ENCODE peak calls at places on chromosomes 7 and 10, in ten cellular contexts. One of them, this sample, is unnamed.

GRCh38 chr7:115097175-115097671 is 175.3 kb downstream of the MDFIC start:
- DNase-seq in dorsolateral prefrontal cortex: no peak
- DNase-seq in GM12878: no peak
- DNase-seq in brain microvascular endothelial cell: peak
- DNase-seq in left ventricle myocardium inferior: no peak
- DNase-seq in small intestine: no peak
- DNase-seq in lung: no peak
- DNase-seq in heart right ventricle: no peak
- DNase-seq in neuronal stem cell: no peak
- DNase-seq in CD4-positive, CD25-positive, alpha-beta regulatory T cell: no peak
- DNase-seq in this sample: no peak

GRCh38 chr10:49347827-49348226 is 48.1 kb downstream of the DRGX start:
- DNase-seq in dorsolateral prefrontal cortex: no peak
- DNase-seq in GM12878: no peak
- DNase-seq in brain microvascular endothelial cell: no peak
- DNase-seq in left ventricle myocardium inferior: no peak
- DNase-seq in small intestine: no peak
- DNase-seq in lung: peak
- DNase-seq in heart right ventricle: no peak
- DNase-seq in neuronal stem cell: no peak
- DNase-seq in CD4-positive, CD25-positive, alpha-beta regulatory T cell: no peak
- DNase-seq in this sample: no peak

GRCh38 chr10:89887830-89888229 is 186.4 kb downstream of the KIF20B start:
- DNase-seq in dorsolateral prefrontal cortex: no peak
- DNase-seq in GM12878: no peak
- DNase-seq in brain microvascular endothelial cell: no peak
- DNase-seq in left ventricle myocardium inferior: no peak
- DNase-seq in small intestine: no peak
- DNase-seq in lung: no peak
- DNase-seq in heart right ventricle: no peak
- DNase-seq in neuronal stem cell: no peak
- DNase-seq in CD4-positive, CD25-positive, alpha-beta regulatory T cell: no peak
- DNase-seq in this sample: no peak

GRCh38 chr10:79299397-79300370 is 47.6 kb upstream of the PPIF start:
- DNase-seq in dorsolateral prefrontal cortex: no peak
- DNase-seq in GM12878: no peak
- DNase-seq in brain microvascular endothelial cell: peak
- DNase-seq in left ventricle myocardium inferior: no peak
- DNase-seq in small intestine: no peak
- DNase-seq in lung: no peak
- DNase-seq in heart right ventricle: no peak
- DNase-seq in neuronal stem cell: no peak
- DNase-seq in CD4-positive, CD25-positive, alpha-beta regulatory T cell: no peak
- DNase-seq in this sample: no peak

GRCh38 chr10:89975716-89976243 is 274.4 kb downstream of the KIF20B start:
- DNase-seq in dorsolateral prefrontal cortex: no peak
- DNase-seq in GM12878: no peak
- DNase-seq in brain microvascular endothelial cell: no peak
- DNase-seq in left ventricle myocardium inferior: no peak
- DNase-seq in small intestine: no peak
- DNase-seq in lung: no peak
- DNase-seq in heart right ventricle: no peak
- DNase-seq in neuronal stem cell: no peak
- DNase-seq in CD4-positive, CD25-positive, alpha-beta regulatory T cell: no peak
- DNase-seq in this sample: no peak

GRCh38 chr10:120944586-120945125 is 93.5 kb downstream of the WDR11 start:
- DNase-seq in dorsolateral prefrontal cortex: no peak
- DNase-seq in GM12878: no peak
- DNase-seq in brain microvascular endothelial cell: no peak
- DNase-seq in left ventricle myocardium inferior: no peak
- DNase-seq in small intestine: no peak
- DNase-seq in lung: no peak
- DNase-seq in heart right ventricle: no peak
- DNase-seq in neuronal stem cell: no peak
- DNase-seq in CD4-positive, CD25-positive, alpha-beta regulatory T cell: no peak
- DNase-seq in this sample: no peak

GRCh38 chr10:36504752-36505151 is 620.6 kb upstream of the ANKRD30A start:
- DNase-seq in dorsolateral prefrontal cortex: no peak
- DNase-seq in GM12878: no peak
- DNase-seq in brain microvascular endothelial cell: no peak
- DNase-seq in left ventricle myocardium inferior: no peak
- DNase-seq in small intestine: no peak
- DNase-seq in lung: no peak
- DNase-seq in heart right ventricle: no peak
- DNase-seq in neuronal stem cell: no peak
- DNase-seq in CD4-positive, CD25-positive, alpha-beta regulatory T cell: no peak
- DNase-seq in this sample: no peak

GRCh38 chr10:132776186-132776585 is 9.8 kb downstream of the NKX6-2 start:
- DNase-seq in dorsolateral prefrontal cortex: no peak
- DNase-seq in GM12878: no peak
- DNase-seq in brain microvascular endothelial cell: no peak
- DNase-seq in left ventricle myocardium inferior: no peak
- DNase-seq in small intestine: no peak
- DNase-seq in lung: no peak
- DNase-seq in heart right ventricle: no peak
- DNase-seq in neuronal stem cell: no peak
- DNase-seq in CD4-positive, CD25-positive, alpha-beta regulatory T cell: no peak
- DNase-seq in this sample: no peak

GRCh38 chr10:5813341-5814109 is at the start of gene GDI2:
- DNase-seq in dorsolateral prefrontal cortex: peak
- DNase-seq in GM12878: peak
- DNase-seq in brain microvascular endothelial cell: peak
- DNase-seq in left ventricle myocardium inferior: peak
- DNase-seq in small intestine: peak
- DNase-seq in lung: peak
- DNase-seq in heart right ventricle: peak
- DNase-seq in neuronal stem cell: peak
- DNase-seq in CD4-positive, CD25-positive, alpha-beta regulatory T cell: peak
- DNase-seq in this sample: peak

GRCh38 chr10:5817322-5818047 is 4.3 kb upstream of the GDI2 start:
- DNase-seq in dorsolateral prefrontal cortex: no peak
- DNase-seq in GM12878: peak
- DNase-seq in brain microvascular endothelial cell: no peak
- DNase-seq in left ventricle myocardium inferior: no peak
- DNase-seq in small intestine: no peak
- DNase-seq in lung: no peak
- DNase-seq in heart right ventricle: no peak
- DNase-seq in neuronal stem cell: no peak
- DNase-seq in CD4-positive, CD25-positive, alpha-beta regulatory T cell: no peak
- DNase-seq in this sample: peak

GRCh38 chr10:5814110-5815107 is 1.2 kb upstream of the GDI2 start:
- DNase-seq in dorsolateral prefrontal cortex: no peak
- DNase-seq in GM12878: no peak
- DNase-seq in brain microvascular endothelial cell: peak
- DNase-seq in left ventricle myocardium inferior: no peak
- DNase-seq in small intestine: no peak
- DNase-seq in lung: no peak
- DNase-seq in heart right ventricle: no peak
- DNase-seq in neuronal stem cell: no peak
- DNase-seq in CD4-positive, CD25-positive, alpha-beta regulatory T cell: no peak
- DNase-seq in this sample: no peak

GRCh38 chr10:5818048-5818331 is 4.8 kb upstream of the GDI2 start:
- DNase-seq in dorsolateral prefrontal cortex: no peak
- DNase-seq in GM12878: no peak
- DNase-seq in brain microvascular endothelial cell: no peak
- DNase-seq in left ventricle myocardium inferior: no peak
- DNase-seq in small intestine: no peak
- DNase-seq in lung: no peak
- DNase-seq in heart right ventricle: no peak
- DNase-seq in neuronal stem cell: no peak
- DNase-seq in CD4-positive, CD25-positive, alpha-beta regulatory T cell: no peak
- DNase-seq in this sample: no peak

DNA sequence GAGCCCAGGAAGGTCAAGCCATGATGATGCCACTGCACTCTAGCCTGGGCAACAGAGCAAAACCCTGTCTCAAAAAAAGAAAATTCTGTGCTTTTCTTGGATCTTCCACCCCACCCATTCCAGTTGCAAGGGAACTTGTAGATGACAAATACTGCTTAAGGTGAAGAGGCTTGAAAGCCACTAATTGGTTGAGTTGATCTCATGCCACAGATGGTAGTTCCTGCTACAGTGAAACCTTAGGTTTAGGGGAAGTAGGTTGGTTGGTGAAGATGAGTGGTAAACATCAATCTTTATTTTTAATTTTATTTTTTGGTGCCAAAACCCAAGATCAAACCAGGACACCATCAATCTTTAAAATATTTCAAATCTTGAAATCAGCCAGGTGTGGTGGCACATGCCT is 2.9 kb upstream of the GDI2 start:
- DNase-seq in dorsolateral prefrontal cortex: no peak
- DNase-seq in GM12878: peak
- DNase-seq in brain microvascular endothelial cell: no peak
- DNase-seq in left ventricle myocardium inferior: no peak
- DNase-seq in small intestine: no peak
- DNase-seq in lung: no peak
- DNase-seq in heart right ventricle: no peak
- DNase-seq in neuronal stem cell: no peak
- DNase-seq in CD4-positive, CD25-positive, alpha-beta regulatory T cell: no peak
- DNase-seq in this sample: no peak
- H3K27ac ChIP-seq in dorsolateral prefrontal cortex: no peak
- H3K27ac ChIP-seq in GM12878: peak
- H3K27ac ChIP-seq in brain microvascular endothelial cell: no peak
- H3K27ac ChIP-seq in left ventricle myocardium inferior: no peak
- H3K27ac ChIP-seq in small intestine: no peak
- H3K27ac ChIP-seq in lung: no peak
- H3K27ac ChIP-seq in heart right ventricle: no peak
- H3K27ac ChIP-seq in neuronal stem cell: no peak
- H3K27ac ChIP-seq in CD4-positive, CD25-positive, alpha-beta regulatory T cell: no peak
- H3K27ac ChIP-seq in this sample: no peak

DNA sequence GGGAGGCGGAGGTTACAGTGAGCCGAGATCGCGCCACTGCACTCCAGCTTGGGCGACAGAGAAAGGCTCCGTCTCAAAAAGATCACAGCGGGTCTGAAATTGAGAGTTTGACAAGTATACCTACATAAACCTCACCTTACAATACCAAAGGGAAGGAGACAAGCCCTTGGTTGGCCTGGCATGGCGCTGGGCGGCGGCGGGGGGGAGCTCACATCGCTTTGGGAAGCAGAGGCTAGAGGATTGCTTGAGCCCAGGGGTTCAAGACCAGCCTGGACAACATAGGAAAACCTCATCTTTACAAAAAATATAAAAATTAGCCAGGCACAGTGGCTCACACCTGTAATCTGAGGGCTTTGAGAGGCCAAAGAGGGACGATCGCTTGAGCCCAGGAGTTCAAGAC is 1.1 kb upstream of the ARPC1A start:
- DNase-seq in dorsolateral prefrontal cortex: no peak
- DNase-seq in GM12878: no peak
- DNase-seq in brain microvascular endothelial cell: no peak
- DNase-seq in left ventricle myocardium inferior: no peak
- DNase-seq in small intestine: no peak
- DNase-seq in lung: no peak
- DNase-seq in heart right ventricle: no peak
- DNase-seq in neuronal stem cell: no peak
- DNase-seq in CD4-positive, CD25-positive, alpha-beta regulatory T cell: no peak
- DNase-seq in this sample: no peak
- H3K4me3 ChIP-seq in dorsolateral prefrontal cortex: no peak
- H3K4me3 ChIP-seq in GM12878: peak
- H3K4me3 ChIP-seq in brain microvascular endothelial cell: peak
- H3K4me3 ChIP-seq in left ventricle myocardium inferior: peak
- H3K4me3 ChIP-seq in small intestine: no peak
- H3K4me3 ChIP-seq in lung: no peak
- H3K4me3 ChIP-seq in heart right ventricle: peak
- H3K4me3 ChIP-seq in neuronal stem cell: no peak
- H3K4me3 ChIP-seq in CD4-positive, CD25-positive, alpha-beta regulatory T cell: no peak
- H3K4me3 ChIP-seq in this sample: no peak

GRCh38 chr7:100126931-100127865 is at the start of gene MBLAC1:
- DNase-seq in dorsolateral prefrontal cortex: peak
- DNase-seq in GM12878: peak
- DNase-seq in brain microvascular endothelial cell: peak
- DNase-seq in left ventricle myocardium inferior: peak
- DNase-seq in small intestine: peak
- DNase-seq in lung: peak
- DNase-seq in heart right ventricle: peak
- DNase-seq in neuronal stem cell: peak
- DNase-seq in CD4-positive, CD25-positive, alpha-beta regulatory T cell: peak
- DNase-seq in this sample: peak

GRCh38 chr7:100122067-100122466 is 2.6 kb downstream of the CNPY4 start:
- DNase-seq in dorsolateral prefrontal cortex: no peak
- DNase-seq in GM12878: no peak
- DNase-seq in brain microvascular endothelial cell: no peak
- DNase-seq in left ventricle myocardium inferior: no peak
- DNase-seq in small intestine: peak
- DNase-seq in lung: no peak
- DNase-seq in heart right ventricle: no peak
- DNase-seq in neuronal stem cell: no peak
- DNase-seq in CD4-positive, CD25-positive, alpha-beta regulatory T cell: no peak
- DNase-seq in this sample: no peak

GRCh38 chr7:100122568-100122967 is 3.1 kb downstream of the CNPY4 start:
- DNase-seq in dorsolateral prefrontal cortex: no peak
- DNase-seq in GM12878: no peak
- DNase-seq in brain microvascular endothelial cell: no peak
- DNase-seq in left ventricle myocardium inferior: no peak
- DNase-seq in small intestine: no peak
- DNase-seq in lung: no peak
- DNase-seq in heart right ventricle: no peak
- DNase-seq in neuronal stem cell: no peak
- DNase-seq in CD4-positive, CD25-positive, alpha-beta regulatory T cell: no peak
- DNase-seq in this sample: no peak

GRCh38 chr7:100126239-100126930 is 382 bp upstream of the MBLAC1 start:
- DNase-seq in dorsolateral prefrontal cortex: no peak
- DNase-seq in GM12878: no peak
- DNase-seq in brain microvascular endothelial cell: no peak
- DNase-seq in left ventricle myocardium inferior: no peak
- DNase-seq in small intestine: no peak
- DNase-seq in lung: no peak
- DNase-seq in heart right ventricle: no peak
- DNase-seq in neuronal stem cell: no peak
- DNase-seq in CD4-positive, CD25-positive, alpha-beta regulatory T cell: no peak
- DNase-seq in this sample: no peak

GRCh38 chr7:100124301-100125229 is 2.2 kb upstream of the MBLAC1 start:
- DNase-seq in dorsolateral prefrontal cortex: no peak
- DNase-seq in GM12878: no peak
- DNase-seq in brain microvascular endothelial cell: no peak
- DNase-seq in left ventricle myocardium inferior: no peak
- DNase-seq in small intestine: peak
- DNase-seq in lung: no peak
- DNase-seq in heart right ventricle: no peak
- DNase-seq in neuronal stem cell: no peak
- DNase-seq in CD4-positive, CD25-positive, alpha-beta regulatory T cell: no peak
- DNase-seq in this sample: no peak
- H3K27ac ChIP-seq in dorsolateral prefrontal cortex: no peak
- H3K27ac ChIP-seq in GM12878: no peak
- H3K27ac ChIP-seq in brain microvascular endothelial cell: no peak
- H3K27ac ChIP-seq in left ventricle myocardium inferior: no peak
- H3K27ac ChIP-seq in small intestine: peak
- H3K27ac ChIP-seq in lung: no peak
- H3K27ac ChIP-seq in heart right ventricle: no peak
- H3K27ac ChIP-seq in neuronal stem cell: no peak
- H3K27ac ChIP-seq in CD4-positive, CD25-positive, alpha-beta regulatory T cell: no peak
- H3K27ac ChIP-seq in this sample: no peak

GRCh38 chr7:66503036-66503370 is 125.7 kb upstream of the KCTD7 start:
- DNase-seq in dorsolateral prefrontal cortex: no peak
- DNase-seq in GM12878: no peak
- DNase-seq in brain microvascular endothelial cell: no peak
- DNase-seq in left ventricle myocardium inferior: no peak
- DNase-seq in small intestine: no peak
- DNase-seq in lung: no peak
- DNase-seq in heart right ventricle: no peak
- DNase-seq in neuronal stem cell: no peak
- DNase-seq in CD4-positive, CD25-positive, alpha-beta regulatory T cell: no peak
- DNase-seq in this sample: no peak

GRCh38 chr7:66505531-66506451 is 122.9 kb upstream of the KCTD7 start:
- DNase-seq in dorsolateral prefrontal cortex: no peak
- DNase-seq in GM12878: no peak
- DNase-seq in brain microvascular endothelial cell: no peak
- DNase-seq in left ventricle myocardium inferior: no peak
- DNase-seq in small intestine: no peak
- DNase-seq in lung: no peak
- DNase-seq in heart right ventricle: no peak
- DNase-seq in neuronal stem cell: no peak
- DNase-seq in CD4-positive, CD25-positive, alpha-beta regulatory T cell: no peak
- DNase-seq in this sample: peak

GRCh38 chr7:66503551-66504031 is 125.1 kb upstream of the KCTD7 start:
- DNase-seq in dorsolateral prefrontal cortex: no peak
- DNase-seq in GM12878: no peak
- DNase-seq in brain microvascular endothelial cell: no peak
- DNase-seq in left ventricle myocardium inferior: no peak
- DNase-seq in small intestine: no peak
- DNase-seq in lung: no peak
- DNase-seq in heart right ventricle: no peak
- DNase-seq in neuronal stem cell: no peak
- DNase-seq in CD4-positive, CD25-positive, alpha-beta regulatory T cell: no peak
- DNase-seq in this sample: peak

GRCh38 chr7:66504131-66504530 is 124.5 kb upstream of the KCTD7 start:
- DNase-seq in dorsolateral prefrontal cortex: no peak
- DNase-seq in GM12878: no peak
- DNase-seq in brain microvascular endothelial cell: no peak
- DNase-seq in left ventricle myocardium inferior: no peak
- DNase-seq in small intestine: no peak
- DNase-seq in lung: no peak
- DNase-seq in heart right ventricle: no peak
- DNase-seq in neuronal stem cell: no peak
- DNase-seq in CD4-positive, CD25-positive, alpha-beta regulatory T cell: no peak
- DNase-seq in this sample: no peak

DNA sequence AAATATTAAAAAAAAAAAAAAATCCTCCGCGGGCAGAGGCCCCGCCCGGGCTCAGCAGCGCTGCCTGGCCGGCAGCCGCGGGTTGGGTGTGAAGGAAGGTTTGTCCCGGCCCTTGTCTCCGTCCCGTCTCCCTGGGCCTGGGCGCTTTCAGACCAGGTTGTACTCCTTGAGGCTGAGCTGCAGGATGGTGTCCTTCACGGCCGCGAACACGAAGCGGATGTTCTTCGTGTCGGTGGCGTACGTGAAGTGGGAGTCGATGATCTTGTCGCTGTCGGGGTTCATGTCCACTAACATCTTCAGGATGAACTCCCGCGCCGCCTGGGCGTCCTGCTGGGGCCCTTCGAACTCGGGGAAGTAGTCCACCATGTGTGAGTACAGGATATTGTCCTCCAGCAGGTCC is 123.7 kb upstream of the KCTD7 start:
- DNase-seq in dorsolateral prefrontal cortex: no peak
- DNase-seq in GM12878: no peak
- DNase-seq in brain microvascular endothelial cell: no peak
- DNase-seq in left ventricle myocardium inferior: no peak
- DNase-seq in small intestine: no peak
- DNase-seq in lung: no peak
- DNase-seq in heart right ventricle: no peak
- DNase-seq in neuronal stem cell: no peak
- DNase-seq in CD4-positive, CD25-positive, alpha-beta regulatory T cell: no peak
- DNase-seq in this sample: peak
- H3K4me3 ChIP-seq in dorsolateral prefrontal cortex: no peak
- H3K4me3 ChIP-seq in GM12878: no peak
- H3K4me3 ChIP-seq in brain microvascular endothelial cell: no peak
- H3K4me3 ChIP-seq in left ventricle myocardium inferior: no peak
- H3K4me3 ChIP-seq in small intestine: no peak
- H3K4me3 ChIP-seq in lung: no peak
- H3K4me3 ChIP-seq in heart right ventricle: no peak
- H3K4me3 ChIP-seq in neuronal stem cell: no peak
- H3K4me3 ChIP-seq in CD4-positive, CD25-positive, alpha-beta regulatory T cell: no peak
- H3K4me3 ChIP-seq in this sample: no peak